ENCODE peak calls at places on chromosomes 5 and 9, in four cellular contexts. R is HCT116, Y is SK-N-SH, N is HepG2. D is an unnamed sample.

GRCh38 chr5:75612211-75612579 is 942 bp downstream of the ANKDD1B start:
- DNase-seq in Y (no peak), R (no peak), N (no peak), D (no peak)

GRCh38 chr9:23220171-23220570 is 605.9 kb downstream of the ELAVL2 start:
- DNase-seq in R (no peak), Y (no peak), N (no peak), D (no peak)

GRCh38 chr5:100904259-100904822 is 1.3 kb upstream of the ST8SIA4 start:
- DNase-seq in N (no peak), Y (no peak), R (no peak), D (no peak)

GRCh38 chr9:9942764-9943424 is 669.9 kb downstream of the PTPRD start:
- DNase-seq in Y (peak), R (no peak), N (peak), D (peak)

GRCh38 chr9:83514767-83515166 is 23.4 kb downstream of the FRMD3 start:
- DNase-seq in R (no peak), N (no peak), Y (no peak), D (no peak)

GRCh38 chr9:16625831-16626230 is 244.6 kb downstream of the BNC2 start:
- DNase-seq in N (no peak), Y (no peak), R (no peak), D (no peak)

GRCh38 chr9:86974421-86974820 is 27.1 kb upstream of the GAS1 start:
- DNase-seq in N (no peak), Y (no peak), R (no peak), D (no peak)

GRCh38 chr5:173155912-173156311 is 11.6 kb downstream of the BNIP1 start:
- DNase-seq in Y (no peak), N (no peak), R (no peak), D (no peak)

GRCh38 chr5:82151622-82152021 is 126.5 kb downstream of the RPS23 start:
- DNase-seq in N (no peak), Y (no peak), R (no peak), D (no peak)

GRCh38 chr5:75611324-75612210 is at the start of gene ANKDD1B:
- DNase-seq in Y (peak), R (no peak), N (no peak), D (no peak)

GRCh38 chr9:110891760-110892159 is 146.5 kb downstream of the LPAR1 start:
- DNase-seq in N (no peak), Y (no peak), R (no peak), D (no peak)

GRCh38 chr9:121734465-121734864 is 83.0 kb downstream of the DAB2IP start:
- DNase-seq in R (no peak), Y (no peak), N (no peak), D (no peak)

GRCh38 chr5:79143684-79144379 is 32.2 kb downstream of the BHMT start:
- DNase-seq in R (peak), N (no peak), Y (no peak), D (no peak)

GRCh38 chr5:76209297-76209696 is 126.1 kb downstream of the SV2C start:
- DNase-seq in N (no peak), Y (no peak), R (no peak), D (no peak)

GRCh38 chr5:142133382-142134206 is 25.0 kb downstream of the NDFIP1 start:
- DNase-seq in R (no peak), Y (no peak), N (peak), D (no peak)

GRCh38 chr5:53463909-53464621 is 16.4 kb upstream of the FST start:
- DNase-seq in Y (no peak), R (no peak), N (no peak), D (no peak)

GRCh38 chr9:126146254-126147145 is 180.1 kb upstream of the MVB12B start:
- DNase-seq in R (no peak), Y (peak), N (peak), D (peak)

GRCh38 chr9:88645869-88646204 is 110.9 kb downstream of the NXNL2 start:
- DNase-seq in R (no peak), N (no peak), Y (no peak), D (no peak)

GRCh38 chr5:151164687-151165392 is 7.3 kb upstream of the ANXA6 start:
- DNase-seq in R (peak), Y (peak), N (peak), D (peak)

GRCh38 chr5:141976176-141976575 is 7.3 kb downstream of the RNF14 start:
- DNase-seq in R (no peak), N (no peak), Y (no peak), D (no peak)

GRCh38 chr9:109456811-109457210 is 41.3 kb downstream of the PTPN3 start:
- DNase-seq in R (no peak), N (no peak), Y (no peak), D (no peak)

GRCh38 chr9:121945849-121946248 is 147.3 kb downstream of the TTLL11 start:
- DNase-seq in N (no peak), R (no peak), Y (no peak), D (no peak)

GRCh38 chr9:17656889-17657288 is 78.0 kb downstream of the SH3GL2 start:
- DNase-seq in R (no peak), N (no peak), Y (no peak), D (no peak)

GRCh38 chr5:20656262-20656661 is 668.3 kb upstream of the CDH18 start:
- DNase-seq in N (no peak), R (no peak), Y (no peak), D (no peak)

GRCh38 chr9:132792547-132792946 is 85.5 kb downstream of the AK8 start:
- DNase-seq in N (no peak), Y (no peak), R (no peak), D (no peak)

GRCh38 chr9:102587231-102587630 is 407.9 kb upstream of the CYLC2 start:
- DNase-seq in Y (no peak), N (no peak), R (no peak), D (no peak)

GRCh38 chr5:98016771-98017170 is 756.7 kb upstream of the RGMB start:
- DNase-seq in R (no peak), Y (no peak), N (no peak), D (no peak)

GRCh38 chr9:105625088-105625487 is 37.2 kb upstream of the TAL2 start:
- DNase-seq in N (no peak), R (no peak), Y (no peak), D (no peak)

GRCh38 chr5:113061851-113062631 is 85.4 kb downstream of the DCP2 start:
- DNase-seq in Y (peak), N (no peak), R (no peak), D (no peak)

GRCh38 chr5:8905021-8905420 is 640.9 kb downstream of the SEMA5A start:
- DNase-seq in N (no peak), Y (no peak), R (no peak), D (no peak)

GRCh38 chr5:178111925-178112324 is 1.4 kb upstream of the N4BP3 start:
- DNase-seq in Y (peak), R (no peak), N (no peak), D (no peak)

GRCh38 chr9:85960688-85961093 is 19.7 kb downstream of the NAA35 start:
- DNase-seq in Y (no peak), R (no peak), N (no peak), D (no peak)

GRCh38 chr5:12125895-12126294 is 221.6 kb upstream of the CTNND2 start:
- DNase-seq in N (no peak), R (no peak), Y (no peak), D (no peak)
- TF ChIP-seq ZBTB33 in N (no peak), R (no peak), Y (no peak), D (no peak)

GRCh38 chr9:742104-742503 is 99.4 kb upstream of the DMRT1 start:
- DNase-seq in N (no peak), Y (no peak), R (no peak), D (no peak)

GRCh38 chr9:737400-738120 is 103.9 kb upstream of the DMRT1 start:
- DNase-seq in N (no peak), R (no peak), Y (no peak), D (no peak)

GRCh38 chr9:739362-739761 is 102.1 kb upstream of the DMRT1 start:
- DNase-seq in N (no peak), R (no peak), Y (no peak), D (no peak)

GRCh38 chr9:734831-735511 is 106.5 kb upstream of the DMRT1 start:
- DNase-seq in N (peak), Y (no peak), R (no peak), D (no peak)

GRCh38 chr9:738209-738915 is 103.1 kb upstream of the DMRT1 start:
- DNase-seq in Y (no peak), R (peak), N (no peak), D (no peak)
- TF ChIP-seq ZBTB33 in Y (no peak), R (no peak), N (no peak), D (no peak)

GRCh38 chr5:11277323-11277722 is 516.3 kb upstream of the DAP start:
- DNase-seq in R (no peak), Y (no peak), N (no peak), D (no peak)

GRCh38 chr5:11281842-11282241 is 520.8 kb upstream of the DAP start:
- DNase-seq in Y (no peak), N (no peak), R (no peak), D (no peak)
- TF ChIP-seq ZBTB33 in Y (no peak), N (no peak), R (no peak), D (no peak)

DNA sequence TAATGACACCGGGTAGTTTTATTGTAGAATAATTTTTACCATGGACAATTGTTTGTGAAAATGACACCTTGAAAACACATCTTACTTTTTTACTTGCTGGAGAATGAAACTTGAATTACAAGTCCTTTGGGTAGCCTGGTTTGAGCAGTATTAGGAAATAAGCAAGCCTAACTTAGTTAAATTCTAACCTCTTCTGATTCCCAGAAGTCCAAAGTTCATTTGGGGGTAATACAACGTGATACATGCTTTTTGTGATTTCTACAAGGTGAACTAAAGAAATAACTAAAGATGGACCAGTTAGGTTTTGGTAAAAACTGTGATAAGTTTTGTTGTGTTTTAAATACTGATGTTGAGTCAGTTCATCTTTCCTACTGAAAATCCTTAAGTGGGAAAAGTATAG is 135.4 kb upstream of the DMRT1 start:
- DNase-seq in Y (no peak), R (no peak), N (peak), D (no peak)
- TF ChIP-seq ZBTB33 in Y (no peak), R (no peak), N (no peak), D (no peak)

GRCh38 chr5:81023261-81024015 is 63.3 kb downstream of the RASGRF2 start:
- DNase-seq in R (no peak), N (no peak), Y (peak), D (no peak)
- TF ChIP-seq ZBTB33 in R (no peak), N (no peak), Y (no peak), D (no peak)

DNA sequence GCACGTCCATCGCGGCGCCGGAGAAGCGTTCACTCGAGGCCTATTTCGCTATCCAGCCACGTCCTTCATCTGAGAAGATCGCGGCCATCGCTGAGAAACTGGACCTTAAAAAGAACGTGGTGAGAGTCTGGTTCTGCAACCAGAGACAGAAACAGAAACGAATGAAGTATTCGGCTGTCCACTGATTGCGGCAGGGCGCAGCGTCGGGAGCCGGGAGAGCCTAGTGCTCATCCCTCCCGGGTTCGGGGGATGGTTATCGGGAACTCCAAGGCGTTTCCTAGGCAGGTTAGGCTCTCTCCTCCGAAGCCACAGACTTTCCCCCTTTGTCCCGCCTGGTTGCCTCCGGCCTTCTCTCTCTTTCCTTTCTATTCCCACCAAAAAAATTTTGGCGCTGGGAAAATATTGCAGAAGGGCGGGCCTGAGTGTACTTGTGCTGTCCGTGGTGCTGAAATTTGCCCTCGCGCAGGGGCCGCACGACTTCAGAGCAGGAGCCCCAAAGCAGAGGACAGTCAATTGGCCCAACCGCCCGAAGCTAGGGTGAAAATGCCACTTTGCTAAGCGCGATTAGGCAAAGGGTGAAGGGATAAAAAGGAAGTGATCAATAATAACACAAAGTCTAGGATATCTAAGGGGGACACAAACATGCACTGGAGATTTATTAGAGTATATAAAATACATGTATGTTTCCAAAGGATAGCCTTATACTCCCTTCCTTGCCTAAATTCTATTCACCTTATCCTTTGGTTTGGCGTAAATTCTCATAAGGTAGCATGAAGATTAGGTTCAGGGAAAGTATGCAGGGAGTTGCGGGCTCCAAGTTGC is 1.8 kb downstream of the POU4F3 start:
- DNase-seq in N (peak), Y (no peak), R (no peak), D (no peak)
- TF ChIP-seq ZBTB33 in N (no peak), Y (no peak), R (no peak), D (no peak)

DNA sequence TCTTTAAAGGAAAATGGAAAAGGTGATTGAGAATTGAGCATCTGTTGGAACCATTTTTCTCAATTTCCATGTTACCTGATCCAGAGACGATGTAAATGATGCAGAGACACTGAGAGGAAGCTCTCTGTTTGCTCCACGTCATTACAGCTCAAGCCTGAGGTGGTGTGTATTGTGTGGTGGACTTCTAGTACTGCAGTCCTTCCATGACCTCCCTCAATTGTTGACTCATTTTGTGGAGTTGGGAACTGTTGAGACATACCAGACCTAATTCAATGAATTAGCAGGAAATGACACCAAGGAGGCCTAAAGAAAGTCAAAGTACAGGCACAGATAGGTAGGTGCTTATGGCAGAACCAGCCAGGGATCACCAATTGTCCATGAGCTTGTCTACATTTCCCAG is 15.6 kb upstream of the LVRN start:
- DNase-seq in N (no peak), Y (no peak), R (no peak), D (no peak)
- TF ChIP-seq ZBTB33 in N (no peak), Y (no peak), R (no peak), D (no peak)